ENCODE peak calls at places on chromosomes 3 and 15, in four cellular contexts. R is spleen, P is coronary artery, J is suprapubic skin. W is an unnamed sample.

GRCh38 chr3:138303474-138303873 is 26.2 kb downstream of the NME9 start:
- DNase-seq in R (no peak), P (no peak), J (no peak), W (no peak)

GRCh38 chr3:141412087-141412935 is 44.0 kb downstream of the ZBTB38 start:
- DNase-seq in R (no peak), P (no peak), J (no peak), W (no peak)

GRCh38 chr3:111227216-111227615 is 155.6 kb downstream of the NECTIN3 start:
- DNase-seq in R (no peak), P (no peak), J (no peak), W (no peak)

GRCh38 chr15:97168704-97169475 is 791.6 kb upstream of the ARRDC4 start:
- DNase-seq in R (no peak), P (no peak), J (no peak), W (no peak)

GRCh38 chr3:155232605-155233004 is 60.9 kb downstream of the STRIT1 start:
- DNase-seq in R (no peak), P (peak; percentile 89), J (no peak), W (no peak)

GRCh38 chr3:38689346-38689745 is 39.9 kb upstream of the SCN5A start:
- DNase-seq in R (no peak), P (no peak), J (no peak), W (no peak)

GRCh38 chr3:132629928-132630327 is 29.7 kb downstream of the ACAD11 start:
- DNase-seq in R (no peak), P (no peak), J (no peak), W (no peak)

GRCh38 chr15:80739919-80740318 is 39.3 kb upstream of the CEMIP start:
- DNase-seq in R (no peak), P (no peak), J (no peak), W (no peak)

GRCh38 chr3:42702982-42703694 is 540 bp upstream of the HHATL start:
- DNase-seq in R (no peak), P (peak; percentile 62), J (no peak), W (peak; percentile 62)

GRCh38 chr3:179446501-179446900 is 4.8 kb downstream of the GNB4 start:
- DNase-seq in R (no peak), P (no peak), J (no peak), W (no peak)

GRCh38 chr3:18841422-18842343 is 306.6 kb upstream of the KCNH8 start:
- DNase-seq in R (no peak), P (no peak), J (no peak), W (no peak)

GRCh38 chr3:64667887-64668581 is 19.8 kb downstream of the ADAMTS9 start:
- DNase-seq in R (no peak), P (no peak), J (no peak), W (no peak)

GRCh38 chr3:112980080-112980479 is 5.2 kb upstream of the CD200R1 start:
- DNase-seq in R (no peak), P (no peak), J (no peak), W (no peak)

GRCh38 chr3:55059027-55059629 is 131.3 kb upstream of the LRTM1 start:
- DNase-seq in R (no peak), P (no peak), J (no peak), W (no peak)